ENCODE peak calls at places on chromosomes 6 and 20, in six cellular contexts. Q is effector CD4-positive, alpha-beta T cell; P is CD8-positive, alpha-beta T cell; A is hepatocyte; C is AG08396; U is smooth muscle cell of the brain vasculature. I is an unnamed sample.

GRCh38 chr6:133553652-133554051 is 312.5 kb downstream of the EYA4 start:
- DNase-seq in Q (no peak), P (no peak), A (peak; percentile 74), C (peak; percentile 17), U (peak; percentile 53), I (no peak)

GRCh38 chr6:26624557-26624956 is 27.8 kb downstream of the ABT1 start:
- DNase-seq in Q (no peak), P (no peak), A (no peak), C (no peak), U (no peak), I (no peak)

GRCh38 chr6:113825776-113826175 is 31.4 kb upstream of the MARCKS start:
- DNase-seq in Q (no peak), P (no peak), A (peak; percentile 51), C (peak; percentile 53), U (peak; percentile 78), I (no peak)

GRCh38 chr20:19885981-19886665 is 128.1 kb downstream of the RIN2 start:
- DNase-seq in Q (no peak), P (no peak), A (peak; percentile 28), C (peak; percentile 33), U (no peak), I (no peak)

GRCh38 chr6:4512101-4512500 is 264.1 kb upstream of the CDYL start:
- DNase-seq in Q (no peak), P (no peak), A (no peak), C (no peak), U (no peak), I (no peak)

GRCh38 chr20:62740286-62741141 is 31.9 kb downstream of the NTSR1 start:
- DNase-seq in Q (peak; percentile 71), P (peak; percentile 85), A (peak; percentile 51), C (peak; percentile 66), U (peak; percentile 18), I (peak; percentile 83)

GRCh38 chr6:96907498-96907897 is 9.8 kb upstream of the NDUFAF4 start:
- DNase-seq in Q (no peak), P (no peak), A (no peak), C (no peak), U (no peak), I (no peak)

GRCh38 chr6:42441059-42441471 is 10.7 kb downstream of the TRERF1 start:
- DNase-seq in Q (no peak), P (no peak), A (peak; percentile 67), C (no peak), U (no peak), I (no peak)

GRCh38 chr6:37139223-37139962 is 30.6 kb upstream of the PIM1 start:
- DNase-seq in Q (no peak), P (no peak), A (no peak), C (no peak), U (no peak), I (no peak)

GRCh38 chr20:9218412-9219001 is 149.6 kb downstream of the PLCB4 start:
- DNase-seq in Q (no peak), P (no peak), A (no peak), C (no peak), U (no peak), I (no peak)

GRCh38 chr6:34246563-34247391 is 2.0 kb downstream of the SMIM29 start:
- DNase-seq in Q (peak; percentile 40), P (peak; percentile 57), A (peak; percentile 47), C (peak; percentile 19), U (no peak), I (no peak)

GRCh38 chr6:21595265-21595950 is 1.9 kb downstream of the SOX4 start:
- DNase-seq in Q (no peak), P (peak; percentile 31), A (peak; percentile 44), C (peak; percentile 35), U (no peak), I (no peak)

GRCh38 chr20:46128310-46129151 is 10.4 kb downstream of the CD40 start:
- DNase-seq in Q (no peak), P (no peak), A (peak; percentile 40), C (peak; percentile 47), U (no peak), I (no peak)

GRCh38 chr6:9699890-9700289 is 715.0 kb downstream of the TFAP2A start:
- DNase-seq in Q (no peak), P (no peak), A (no peak), C (no peak), U (no peak), I (no peak)

I was measured in activated effector memory CD4-positive, alpha-beta T cell treated with Interleukin-2 at 50 U/mL for 16 hours.